ENCODE peak calls at places on chromosomes 12 and 14, in five cellular contexts. One of them, this sample, is unnamed.
A peak's percentile ranks its signal among the peaks of the same experiment; 100 is the strongest.

GRCh38 chr12:7345232-7345631 is 41.4 kb downstream of the ACSM4 start:
- DNase-seq in dorsolateral prefrontal cortex: no peak
- DNase-seq in tibial nerve: no peak
- DNase-seq in GM10248: no peak
- DNase-seq in IMR-90: no peak
- DNase-seq in this sample: no peak

GRCh38 chr12:89349814-89350213 is 2.5 kb downstream of the DUSP6 start:
- DNase-seq in IMR-90: peak; percentile 81
- DNase-seq in GM10248: no peak
- DNase-seq in tibial nerve: no peak
- DNase-seq in dorsolateral prefrontal cortex: no peak
- DNase-seq in this sample: no peak

GRCh38 chr14:74176404-74176788 is 62.9 kb upstream of the VSX2 start:
- DNase-seq in tibial nerve: no peak
- DNase-seq in IMR-90: no peak
- DNase-seq in GM10248: no peak
- DNase-seq in dorsolateral prefrontal cortex: no peak
- DNase-seq in this sample: no peak

GRCh38 chr14:75342762-75343599 is 64.4 kb downstream of the FOS start:
- DNase-seq in tibial nerve: no peak
- DNase-seq in dorsolateral prefrontal cortex: peak; percentile 63
- DNase-seq in IMR-90: no peak
- DNase-seq in GM10248: peak; percentile 42
- DNase-seq in this sample: no peak

GRCh38 chr12:6770600-6770999 is 1.7 kb upstream of the LAG3 start:
- DNase-seq in tibial nerve: no peak
- DNase-seq in IMR-90: no peak
- DNase-seq in GM10248: no peak
- DNase-seq in dorsolateral prefrontal cortex: no peak
- DNase-seq in this sample: no peak

GRCh38 chr14:68124885-68125731 is 305.5 kb downstream of the RAD51B start:
- DNase-seq in GM10248: no peak
- DNase-seq in tibial nerve: no peak
- DNase-seq in dorsolateral prefrontal cortex: no peak
- DNase-seq in IMR-90: peak; percentile 75
- DNase-seq in this sample: no peak

GRCh38 chr12:19032826-19033225 is 96.7 kb upstream of the PLEKHA5 start:
- DNase-seq in dorsolateral prefrontal cortex: no peak
- DNase-seq in GM10248: no peak
- DNase-seq in tibial nerve: no peak
- DNase-seq in IMR-90: no peak
- DNase-seq in this sample: no peak

GRCh38 chr12:122656298-122656697 is 46.9 kb downstream of the HCAR2 start:
- DNase-seq in IMR-90: no peak
- DNase-seq in dorsolateral prefrontal cortex: no peak
- DNase-seq in tibial nerve: no peak
- DNase-seq in GM10248: no peak
- DNase-seq in this sample: no peak

GRCh38 chr12:20194171-20194570 is 174.2 kb upstream of the PDE3A start:
- DNase-seq in tibial nerve: no peak
- DNase-seq in IMR-90: peak; percentile 17
- DNase-seq in dorsolateral prefrontal cortex: no peak
- DNase-seq in GM10248: no peak
- DNase-seq in this sample: no peak

DNA sequence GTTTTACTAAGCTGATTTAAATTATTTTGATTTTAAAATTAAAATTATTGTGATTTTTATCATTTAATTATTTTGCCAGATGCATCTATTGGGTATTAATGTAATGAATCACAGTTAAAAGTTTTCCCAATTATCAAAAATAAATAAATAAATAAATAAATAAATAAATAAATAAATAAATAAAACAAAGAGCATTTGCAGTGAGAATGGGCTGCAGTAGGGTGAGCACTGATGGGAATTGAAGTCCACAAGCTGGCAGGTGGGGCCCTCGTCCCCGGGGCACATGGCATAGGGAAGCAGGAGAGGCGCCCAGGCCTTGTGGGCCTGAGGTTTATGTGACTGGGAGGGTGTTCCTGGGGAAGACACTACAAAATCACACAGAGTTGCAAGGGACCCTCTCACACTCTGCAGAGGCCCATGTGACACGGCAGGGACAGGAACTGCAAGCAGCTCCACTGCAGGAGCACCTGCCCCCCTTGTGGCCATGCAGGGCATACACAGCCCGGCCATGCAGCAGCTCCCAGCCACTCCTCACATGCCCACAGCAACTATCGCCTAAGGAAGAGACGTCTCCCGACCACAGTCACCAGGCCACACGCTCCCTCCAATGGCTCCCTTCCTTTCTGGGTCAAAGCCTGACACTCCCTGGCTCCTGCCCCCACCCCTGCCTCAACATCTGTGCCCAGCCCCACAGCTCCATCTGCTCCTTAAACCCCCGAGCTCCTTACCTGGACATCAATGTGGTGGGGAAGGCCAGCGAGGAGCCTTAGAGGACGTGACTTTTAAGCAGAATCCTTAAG is 256.3 kb upstream of the SFSWAP start:
- DNase-seq in tibial nerve: no peak
- DNase-seq in dorsolateral prefrontal cortex: no peak
- DNase-seq in IMR-90: no peak
- DNase-seq in GM10248: peak; percentile 69
- DNase-seq in this sample: no peak
- TF ChIP-seq CTCF in tibial nerve: peak; percentile 18
- TF ChIP-seq CTCF in dorsolateral prefrontal cortex: peak; percentile 26
- TF ChIP-seq CTCF in IMR-90: no peak
- TF ChIP-seq CTCF in GM10248: peak; percentile 79
- TF ChIP-seq CTCF in this sample: no peak

GRCh38 chr12:78101946-78102635 is 271.4 kb downstream of the NAV3 start:
- DNase-seq in dorsolateral prefrontal cortex: no peak
- DNase-seq in GM10248: no peak
- DNase-seq in tibial nerve: no peak
- DNase-seq in IMR-90: no peak
- DNase-seq in this sample: no peak

GRCh38 chr12:78101181-78101876 is 270.6 kb downstream of the NAV3 start:
- DNase-seq in tibial nerve: no peak
- DNase-seq in IMR-90: no peak
- DNase-seq in dorsolateral prefrontal cortex: no peak
- DNase-seq in GM10248: no peak
- DNase-seq in this sample: no peak

GRCh38 chr12:78099806-78100205 is 269.1 kb downstream of the NAV3 start:
- DNase-seq in tibial nerve: no peak
- DNase-seq in GM10248: no peak
- DNase-seq in dorsolateral prefrontal cortex: no peak
- DNase-seq in IMR-90: no peak
- DNase-seq in this sample: no peak

GRCh38 chr12:78095623-78096022 is 264.9 kb downstream of the NAV3 start:
- DNase-seq in dorsolateral prefrontal cortex: no peak
- DNase-seq in IMR-90: no peak
- DNase-seq in GM10248: no peak
- DNase-seq in tibial nerve: no peak
- DNase-seq in this sample: no peak

GRCh38 chr12:78096909-78097597 is 266.4 kb downstream of the NAV3 start:
- DNase-seq in dorsolateral prefrontal cortex: no peak
- DNase-seq in tibial nerve: no peak
- DNase-seq in GM10248: no peak
- DNase-seq in IMR-90: peak; percentile 69
- DNase-seq in this sample: no peak
- TF ChIP-seq CTCF in dorsolateral prefrontal cortex: peak; percentile 64
- TF ChIP-seq CTCF in tibial nerve: no peak
- TF ChIP-seq CTCF in GM10248: no peak
- TF ChIP-seq CTCF in IMR-90: no peak
- TF ChIP-seq CTCF in this sample: no peak

GRCh38 chr12:93896427-93896826 is 219.3 kb downstream of the CRADD start:
- DNase-seq in tibial nerve: no peak
- DNase-seq in dorsolateral prefrontal cortex: no peak
- DNase-seq in GM10248: no peak
- DNase-seq in IMR-90: peak; percentile 15
- DNase-seq in this sample: no peak
- TF ChIP-seq CTCF in tibial nerve: no peak
- TF ChIP-seq CTCF in dorsolateral prefrontal cortex: no peak
- TF ChIP-seq CTCF in GM10248: no peak
- TF ChIP-seq CTCF in IMR-90: peak; percentile 16
- TF ChIP-seq CTCF in this sample: no peak

GRCh38 chr14:70415788-70416187 is 1.1 kb downstream of the SYNJ2BP start:
- DNase-seq in GM10248: no peak
- DNase-seq in tibial nerve: no peak
- DNase-seq in IMR-90: no peak
- DNase-seq in dorsolateral prefrontal cortex: no peak
- DNase-seq in this sample: no peak

GRCh38 chr14:70416717-70417349 is at the start of gene SYNJ2BP:
- DNase-seq in GM10248: peak; percentile 69
- DNase-seq in IMR-90: peak; percentile 70
- DNase-seq in tibial nerve: peak; percentile 15
- DNase-seq in dorsolateral prefrontal cortex: peak; percentile 81
- DNase-seq in this sample: peak; percentile 34

GRCh38 chr14:70416322-70416716 is 571 bp downstream of the SYNJ2BP start:
- DNase-seq in IMR-90: peak; percentile 8
- DNase-seq in GM10248: no peak
- DNase-seq in tibial nerve: no peak
- DNase-seq in dorsolateral prefrontal cortex: no peak
- DNase-seq in this sample: no peak
- TF ChIP-seq CTCF in IMR-90: no peak
- TF ChIP-seq CTCF in GM10248: no peak
- TF ChIP-seq CTCF in tibial nerve: no peak
- TF ChIP-seq CTCF in dorsolateral prefrontal cortex: no peak
- TF ChIP-seq CTCF in this sample: no peak

GRCh38 chr12:107670999-107671643 is 14.5 kb upstream of the PWP1 start:
- DNase-seq in IMR-90: peak; percentile 7
- DNase-seq in tibial nerve: no peak
- DNase-seq in dorsolateral prefrontal cortex: no peak
- DNase-seq in GM10248: peak; percentile 46
- DNase-seq in this sample: no peak
- TF ChIP-seq CTCF in IMR-90: peak; percentile 44
- TF ChIP-seq CTCF in tibial nerve: peak; percentile 22
- TF ChIP-seq CTCF in dorsolateral prefrontal cortex: peak; percentile 48
- TF ChIP-seq CTCF in GM10248: peak; percentile 69
- TF ChIP-seq CTCF in this sample: no peak

DNA sequence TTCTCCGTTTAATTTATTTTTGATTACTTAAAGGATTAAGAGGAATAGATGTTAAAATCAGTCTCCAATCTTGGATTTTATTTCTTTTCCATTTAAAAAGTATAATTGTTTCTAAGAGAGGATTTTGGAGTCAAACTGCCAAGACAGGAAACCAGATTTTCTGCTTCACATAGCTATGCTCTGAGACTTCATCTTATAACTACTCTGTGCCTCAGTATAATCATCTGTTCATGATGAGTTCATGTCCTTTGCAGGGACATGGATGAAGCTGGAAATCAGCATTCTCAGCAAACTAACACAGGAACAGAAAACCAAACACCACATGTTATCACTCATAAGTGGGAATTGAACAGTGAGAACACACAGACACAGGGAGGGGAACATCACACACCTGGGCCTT is 9.0 kb upstream of the TAS2R31 start:
- DNase-seq in IMR-90: peak; percentile 29
- DNase-seq in dorsolateral prefrontal cortex: no peak
- DNase-seq in tibial nerve: no peak
- DNase-seq in GM10248: no peak
- DNase-seq in this sample: no peak
- TF ChIP-seq CTCF in IMR-90: no peak
- TF ChIP-seq CTCF in dorsolateral prefrontal cortex: no peak
- TF ChIP-seq CTCF in tibial nerve: no peak
- TF ChIP-seq CTCF in GM10248: no peak
- TF ChIP-seq CTCF in this sample: no peak

DNA sequence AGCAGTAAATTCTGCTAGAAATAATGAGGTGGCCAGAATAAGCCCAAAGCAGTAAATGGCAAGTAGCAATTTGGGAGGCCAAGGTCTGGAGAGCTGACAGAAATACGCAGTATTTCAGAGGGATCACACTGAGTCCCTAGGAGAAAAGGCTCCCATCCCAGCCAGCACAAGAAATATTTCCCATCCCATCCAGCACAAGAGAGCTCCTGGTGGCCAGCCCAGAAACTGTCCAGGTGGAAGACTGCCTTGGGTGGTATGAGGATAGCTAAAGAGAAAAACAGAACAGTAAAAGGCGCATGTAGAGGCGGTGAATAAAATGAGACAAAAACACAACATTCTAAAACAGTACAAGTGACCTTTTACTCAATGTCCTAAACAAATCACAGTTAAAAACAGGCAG is 120.7 kb downstream of the HECTD4 start:
- DNase-seq in GM10248: no peak
- DNase-seq in IMR-90: no peak
- DNase-seq in dorsolateral prefrontal cortex: no peak
- DNase-seq in tibial nerve: no peak
- DNase-seq in this sample: no peak
- TF ChIP-seq CTCF in GM10248: no peak
- TF ChIP-seq CTCF in IMR-90: peak; percentile 13
- TF ChIP-seq CTCF in dorsolateral prefrontal cortex: no peak
- TF ChIP-seq CTCF in tibial nerve: no peak
- TF ChIP-seq CTCF in this sample: no peak

GRCh38 chr12:72093424-72093823 is 154.8 kb downstream of the TPH2 start:
- DNase-seq in IMR-90: no peak
- DNase-seq in dorsolateral prefrontal cortex: no peak
- DNase-seq in tibial nerve: no peak
- DNase-seq in GM10248: no peak
- DNase-seq in this sample: no peak
- TF ChIP-seq CTCF in IMR-90: no peak
- TF ChIP-seq CTCF in dorsolateral prefrontal cortex: no peak
- TF ChIP-seq CTCF in tibial nerve: no peak
- TF ChIP-seq CTCF in GM10248: no peak
- TF ChIP-seq CTCF in this sample: no peak

GRCh38 chr14:58979325-58979724 is 209.1 kb upstream of the DAAM1 start:
- DNase-seq in IMR-90: no peak
- DNase-seq in dorsolateral prefrontal cortex: no peak
- DNase-seq in tibial nerve: no peak
- DNase-seq in GM10248: no peak
- DNase-seq in this sample: no peak
- TF ChIP-seq CTCF in IMR-90: no peak
- TF ChIP-seq CTCF in dorsolateral prefrontal cortex: no peak
- TF ChIP-seq CTCF in tibial nerve: no peak
- TF ChIP-seq CTCF in GM10248: no peak
- TF ChIP-seq CTCF in this sample: no peak

This sample was measured in activated B cell treated with CpG ODN at 0.5 μM for 24 hours.